ENCODE peak calls at places on chromosome 3, in seven cellular contexts. C is uterus, D is mammary epithelial cell, I is pancreas, M is left ventricle myocardium inferior, A is heart left ventricle, V is tibial artery. S is an unnamed sample.

GRCh38 chr3:127387556-127388153 is 99.8 kb upstream of the PRR20G start:
- DNase-seq in C (no peak), M (peak), V (peak), I (no peak), D (no peak), A (no peak), S (no peak)

GRCh38 chr3:30952786-30953185 is 58.3 kb upstream of the GADL1 start:
- DNase-seq in M (no peak), A (no peak), I (no peak), V (no peak), D (peak), C (no peak), S (no peak)

GRCh38 chr3:190697901-190698300 is 164.6 kb downstream of the GMNC start:
- DNase-seq in C (no peak), A (no peak), V (no peak), D (peak), M (no peak), I (no peak), S (no peak)

GRCh38 chr3:28317438-28318022 is 31.0 kb upstream of the ZCWPW2 start:
- DNase-seq in A (no peak), M (no peak), C (no peak), D (peak), I (no peak), V (no peak), S (no peak)

GRCh38 chr3:53166781-53167291 is 5.8 kb downstream of the PRKCD start:
- DNase-seq in M (peak), I (no peak), A (peak), D (peak), V (peak), C (peak), S (no peak)

GRCh38 chr3:47515864-47516319 is 2.4 kb upstream of the ELP6 start:
- DNase-seq in I (no peak), V (no peak), D (no peak), A (no peak), C (no peak), M (no peak), S (no peak)

GRCh38 chr3:49165771-49166751 is at the start of gene CCDC71:
- DNase-seq in I (peak), D (peak), C (peak), A (peak), M (peak), V (peak), S (peak)

GRCh38 chr3:40623567-40623966 is 98.8 kb downstream of the ZNF621 start:
- DNase-seq in C (no peak), I (no peak), M (no peak), V (no peak), A (no peak), D (peak), S (no peak)

GRCh38 chr3:182115328-182116045 is 403.8 kb downstream of the SOX2 start:
- DNase-seq in D (peak), V (no peak), M (no peak), A (no peak), I (no peak), C (no peak), S (no peak)

DNA sequence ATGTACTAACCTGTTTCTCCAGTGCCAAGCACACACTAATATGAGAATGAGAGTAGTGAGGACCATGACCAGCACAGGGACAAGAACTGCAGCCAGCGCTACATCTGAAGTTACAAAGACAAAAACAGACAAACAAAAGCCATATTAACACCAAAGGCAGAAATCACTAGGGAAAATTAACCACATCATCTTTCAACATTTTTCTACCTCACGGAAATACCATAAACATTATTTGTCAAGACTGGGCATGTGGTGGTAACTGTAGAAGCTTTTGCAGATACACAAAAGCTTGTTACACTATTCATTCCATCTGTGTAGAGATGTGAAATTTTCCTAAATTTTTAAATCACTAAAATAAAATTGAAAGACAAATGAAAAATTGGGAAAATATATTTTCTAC is 44.9 kb downstream of the ST3GAL6 start:
- DNase-seq in M (no peak), D (no peak), A (no peak), C (no peak), V (no peak), I (no peak), S (no peak)
- H3K27ac ChIP-seq in M (no peak), D (peak), A (no peak), C (no peak), V (no peak), I (no peak), S (no peak)

GRCh38 chr3:120446891-120447668 is 3.7 kb downstream of the FSTL1 start:
- DNase-seq in C (no peak), I (no peak), A (no peak), D (no peak), M (no peak), V (no peak), S (no peak)

GRCh38 chr3:120449701-120450216 is 1.0 kb downstream of the FSTL1 start:
- DNase-seq in I (no peak), M (no peak), C (peak), V (no peak), D (peak), A (no peak), S (no peak)

GRCh38 chr3:120450914-120451669 is at the start of gene FSTL1:
- DNase-seq in M (peak), I (peak), V (peak), A (peak), D (no peak), C (peak), S (no peak)

GRCh38 chr3:120450261-120450913 is 405 bp downstream of the FSTL1 start:
- DNase-seq in M (peak), C (peak), I (peak), D (peak), V (peak), A (peak), S (no peak)

DNA sequence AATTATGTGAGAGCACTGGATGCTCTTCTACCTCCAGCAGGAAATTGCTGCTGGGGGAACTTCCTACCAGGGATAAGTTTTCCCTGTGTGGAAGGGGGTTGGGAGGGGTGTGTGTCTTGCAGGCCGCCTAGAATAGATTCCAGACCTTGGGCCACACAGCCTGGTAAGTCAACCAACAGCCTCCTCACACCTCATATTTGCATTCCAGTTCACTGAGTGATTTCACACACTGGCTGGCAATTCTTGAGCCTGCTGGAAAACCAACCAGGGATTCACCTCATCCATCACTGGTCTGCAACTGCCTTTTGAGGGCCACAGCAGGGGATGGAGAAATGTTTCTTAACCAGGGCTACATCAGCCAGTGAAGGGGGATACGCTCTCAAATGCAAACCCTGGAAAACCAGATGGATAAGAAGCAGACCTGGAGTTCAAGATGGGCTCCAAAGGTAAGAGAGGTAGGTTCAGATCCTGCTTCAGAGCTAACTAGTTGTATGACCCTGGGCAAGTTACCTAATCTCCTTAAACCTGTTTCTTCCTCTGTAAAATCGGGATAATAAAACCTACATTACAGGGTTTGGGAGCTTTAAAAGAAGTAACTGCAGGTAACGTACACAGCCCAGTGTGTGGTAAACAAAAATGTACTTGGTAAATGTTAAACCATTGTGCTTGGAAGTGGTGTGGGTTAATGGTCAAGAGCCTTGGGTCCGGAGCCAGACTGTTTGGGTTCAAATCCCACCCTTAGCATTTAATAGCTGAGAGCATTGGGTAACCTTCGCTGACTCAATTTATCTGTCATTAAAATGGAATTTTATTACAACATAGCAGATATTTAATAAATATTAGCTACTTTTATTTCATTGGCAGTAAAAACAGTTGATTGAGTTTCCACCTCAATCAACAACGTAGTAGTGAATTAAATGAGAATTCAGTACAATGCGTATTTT is 1.8 kb downstream of the FSTL1 start:
- DNase-seq in C (peak), M (no peak), A (no peak), D (peak), I (no peak), V (no peak), S (no peak)
- H3K27ac ChIP-seq in C (peak), M (peak), A (peak), D (peak), I (no peak), V (peak), S (no peak)

GRCh38 chr3:6739288-6739687 is 121.6 kb upstream of the GRM7 start:
- DNase-seq in A (no peak), D (no peak), C (no peak), I (no peak), M (no peak), V (no peak), S (no peak)
- H3K27ac ChIP-seq in A (no peak), D (no peak), C (no peak), I (no peak), M (no peak), V (no peak), S (no peak)

GRCh38 chr3:183249006-183249718 is 3.9 kb upstream of the B3GNT5 start:
- DNase-seq in I (no peak), A (no peak), C (no peak), V (no peak), D (no peak), M (no peak), S (peak)
- H3K27ac ChIP-seq in I (no peak), A (no peak), C (no peak), V (no peak), D (no peak), M (no peak), S (peak)